ENCODE peak calls at places on chromosomes 7 and 10, in six cellular contexts. V, Q, I, R, A and X are unnamed samples.

GRCh38 chr10:96495544-96495943 is 18.2 kb downstream of the TLL2 start:
- DNase-seq in I (no peak), Q (no peak), R (no peak), A (no peak), V (no peak), X (no peak)

GRCh38 chr10:78298835-78299234 is 265.2 kb downstream of the RPS24 start:
- DNase-seq in R (no peak), V (no peak), Q (no peak), A (no peak), I (no peak), X (no peak)

GRCh38 chr7:131501422-131501821 is 55.0 kb downstream of the PODXL start:
- DNase-seq in V (no peak), Q (no peak), R (no peak), I (no peak), A (no peak), X (peak; percentile 15)

GRCh38 chr7:83876593-83876992 is 227.7 kb upstream of the SEMA3E start:
- DNase-seq in I (no peak), A (no peak), Q (no peak), R (peak; percentile 6), V (no peak), X (no peak)

GRCh38 chr10:113479346-113480080 is 73.3 kb upstream of the HABP2 start:
- DNase-seq in Q (no peak), A (no peak), R (no peak), I (no peak), V (no peak), X (no peak)

GRCh38 chr10:113680172-113681111 is 730 bp downstream of the CASP7 start:
- DNase-seq in R (peak; percentile 30), I (peak; percentile 33), V (no peak), Q (peak; percentile 16), A (no peak), X (peak; percentile 16)

GRCh38 chr7:151814400-151814914 is 62.5 kb downstream of the PRKAG2 start:
- DNase-seq in R (peak; percentile 70), A (no peak), I (no peak), V (no peak), Q (peak; percentile 14), X (no peak)

GRCh38 chr7:158343936-158344455 is 243.6 kb downstream of the PTPRN2 start:
- DNase-seq in Q (no peak), V (no peak), R (no peak), A (no peak), I (no peak), X (no peak)

GRCh38 chr7:157477550-157478212 is 140.9 kb downstream of the DNAJB6 start:
- DNase-seq in V (no peak), I (no peak), A (no peak), R (no peak), Q (no peak), X (no peak)